ENCODE peak calls at places on chromosomes 3 and 15, in eight cellular contexts. One of them, this sample, is unnamed.
A peak's percentile ranks its signal among the peaks of the same experiment; 100 is the strongest.

GRCh38 chr15:40354408-40355171 is 3.4 kb upstream of the DISP2 start:
- DNase-seq in T-helper 9 cell: no peak
- DNase-seq in head of caudate nucleus: peak; percentile 44
- DNase-seq in ecto neural progenitor cell: no peak
- DNase-seq in stimulated activated CD4-positive, alpha-beta T cell treated with anti-CD3 and anti-CD28 coated beads, Interleukin-4, amount 100 ng/mL, for 48 hours: no peak
- DNase-seq in B cell: no peak
- DNase-seq in RWPE2: no peak
- DNase-seq in BJ: no peak
- DNase-seq in this sample: no peak

GRCh38 chr3:87088984-87089841 is 98.3 kb upstream of the VGLL3 start:
- DNase-seq in T-helper 9 cell: no peak
- DNase-seq in head of caudate nucleus: peak; percentile 71
- DNase-seq in ecto neural progenitor cell: no peak
- DNase-seq in stimulated activated CD4-positive, alpha-beta T cell treated with anti-CD3 and anti-CD28 coated beads, Interleukin-4, amount 100 ng/mL, for 48 hours: no peak
- DNase-seq in B cell: peak; percentile 2
- DNase-seq in RWPE2: no peak
- DNase-seq in BJ: peak; percentile 60
- DNase-seq in this sample: peak; percentile 16

GRCh38 chr3:16409032-16409431 is 104.5 kb downstream of the RFTN1 start:
- DNase-seq in T-helper 9 cell: no peak
- DNase-seq in head of caudate nucleus: no peak
- DNase-seq in ecto neural progenitor cell: no peak
- DNase-seq in stimulated activated CD4-positive, alpha-beta T cell treated with anti-CD3 and anti-CD28 coated beads, Interleukin-4, amount 100 ng/mL, for 48 hours: no peak
- DNase-seq in B cell: no peak
- DNase-seq in RWPE2: no peak
- DNase-seq in BJ: no peak
- DNase-seq in this sample: no peak

GRCh38 chr3:99410789-99411311 is 227.5 kb upstream of the COL8A1 start:
- DNase-seq in T-helper 9 cell: no peak
- DNase-seq in head of caudate nucleus: no peak
- DNase-seq in ecto neural progenitor cell: peak; percentile 47
- DNase-seq in stimulated activated CD4-positive, alpha-beta T cell treated with anti-CD3 and anti-CD28 coated beads, Interleukin-4, amount 100 ng/mL, for 48 hours: no peak
- DNase-seq in B cell: no peak
- DNase-seq in RWPE2: no peak
- DNase-seq in BJ: peak; percentile 95
- DNase-seq in this sample: no peak

GRCh38 chr3:177514341-177515193 is 317.3 kb upstream of the TBL1XR1 start:
- DNase-seq in T-helper 9 cell: no peak
- DNase-seq in head of caudate nucleus: no peak
- DNase-seq in ecto neural progenitor cell: no peak
- DNase-seq in stimulated activated CD4-positive, alpha-beta T cell treated with anti-CD3 and anti-CD28 coated beads, Interleukin-4, amount 100 ng/mL, for 48 hours: no peak
- DNase-seq in B cell: no peak
- DNase-seq in RWPE2: no peak
- DNase-seq in BJ: no peak
- DNase-seq in this sample: no peak

GRCh38 chr3:181446741-181447140 is 265.0 kb upstream of the SOX2 start:
- DNase-seq in T-helper 9 cell: no peak
- DNase-seq in head of caudate nucleus: no peak
- DNase-seq in ecto neural progenitor cell: no peak
- DNase-seq in stimulated activated CD4-positive, alpha-beta T cell treated with anti-CD3 and anti-CD28 coated beads, Interleukin-4, amount 100 ng/mL, for 48 hours: no peak
- DNase-seq in B cell: no peak
- DNase-seq in RWPE2: no peak
- DNase-seq in BJ: no peak
- DNase-seq in this sample: no peak

GRCh38 chr15:63052128-63052826 is 9.7 kb downstream of the TPM1 start:
- DNase-seq in T-helper 9 cell: no peak
- DNase-seq in head of caudate nucleus: no peak
- DNase-seq in ecto neural progenitor cell: no peak
- DNase-seq in stimulated activated CD4-positive, alpha-beta T cell treated with anti-CD3 and anti-CD28 coated beads, Interleukin-4, amount 100 ng/mL, for 48 hours: no peak
- DNase-seq in B cell: no peak
- DNase-seq in RWPE2: no peak
- DNase-seq in BJ: no peak
- DNase-seq in this sample: no peak

GRCh38 chr3:142366434-142366833 is 81.4 kb downstream of the XRN1 start:
- DNase-seq in T-helper 9 cell: no peak
- DNase-seq in head of caudate nucleus: no peak
- DNase-seq in ecto neural progenitor cell: no peak
- DNase-seq in stimulated activated CD4-positive, alpha-beta T cell treated with anti-CD3 and anti-CD28 coated beads, Interleukin-4, amount 100 ng/mL, for 48 hours: no peak
- DNase-seq in B cell: no peak
- DNase-seq in RWPE2: no peak
- DNase-seq in BJ: no peak
- DNase-seq in this sample: no peak

GRCh38 chr15:52414936-52415335 is 113.7 kb downstream of the MYO5A start:
- DNase-seq in T-helper 9 cell: no peak
- DNase-seq in head of caudate nucleus: no peak
- DNase-seq in ecto neural progenitor cell: no peak
- DNase-seq in stimulated activated CD4-positive, alpha-beta T cell treated with anti-CD3 and anti-CD28 coated beads, Interleukin-4, amount 100 ng/mL, for 48 hours: no peak
- DNase-seq in B cell: no peak
- DNase-seq in RWPE2: no peak
- DNase-seq in BJ: no peak
- DNase-seq in this sample: no peak

GRCh38 chr3:125202197-125202596 is 10.4 kb downstream of the SLC12A8 start:
- DNase-seq in T-helper 9 cell: no peak
- DNase-seq in head of caudate nucleus: no peak
- DNase-seq in ecto neural progenitor cell: no peak
- DNase-seq in stimulated activated CD4-positive, alpha-beta T cell treated with anti-CD3 and anti-CD28 coated beads, Interleukin-4, amount 100 ng/mL, for 48 hours: no peak
- DNase-seq in B cell: no peak
- DNase-seq in RWPE2: no peak
- DNase-seq in BJ: no peak
- DNase-seq in this sample: no peak

GRCh38 chr3:194282436-194283122 is 68.5 kb downstream of the CPN2 start:
- DNase-seq in T-helper 9 cell: no peak
- DNase-seq in head of caudate nucleus: no peak
- DNase-seq in ecto neural progenitor cell: peak; percentile 44
- DNase-seq in stimulated activated CD4-positive, alpha-beta T cell treated with anti-CD3 and anti-CD28 coated beads, Interleukin-4, amount 100 ng/mL, for 48 hours: no peak
- DNase-seq in B cell: no peak
- DNase-seq in RWPE2: peak; percentile 24
- DNase-seq in BJ: no peak
- DNase-seq in this sample: no peak

GRCh38 chr3:24387000-24387399 is 107.7 kb downstream of the THRB start:
- DNase-seq in T-helper 9 cell: no peak
- DNase-seq in head of caudate nucleus: no peak
- DNase-seq in ecto neural progenitor cell: no peak
- DNase-seq in stimulated activated CD4-positive, alpha-beta T cell treated with anti-CD3 and anti-CD28 coated beads, Interleukin-4, amount 100 ng/mL, for 48 hours: no peak
- DNase-seq in B cell: no peak
- DNase-seq in RWPE2: no peak
- DNase-seq in BJ: no peak
- DNase-seq in this sample: no peak

GRCh38 chr3:113684271-113684819 is 12.1 kb downstream of the USF3 start:
- DNase-seq in T-helper 9 cell: no peak
- DNase-seq in head of caudate nucleus: no peak
- DNase-seq in ecto neural progenitor cell: no peak
- DNase-seq in stimulated activated CD4-positive, alpha-beta T cell treated with anti-CD3 and anti-CD28 coated beads, Interleukin-4, amount 100 ng/mL, for 48 hours: no peak
- DNase-seq in B cell: no peak
- DNase-seq in RWPE2: no peak
- DNase-seq in BJ: no peak
- DNase-seq in this sample: no peak

GRCh38 chr3:101633186-101633585 is 43.7 kb downstream of the ZBTB11 start:
- DNase-seq in T-helper 9 cell: no peak
- DNase-seq in head of caudate nucleus: no peak
- DNase-seq in ecto neural progenitor cell: no peak
- DNase-seq in stimulated activated CD4-positive, alpha-beta T cell treated with anti-CD3 and anti-CD28 coated beads, Interleukin-4, amount 100 ng/mL, for 48 hours: no peak
- DNase-seq in B cell: no peak
- DNase-seq in RWPE2: no peak
- DNase-seq in BJ: no peak
- DNase-seq in this sample: no peak

This sample was measured in GM19239.